ENCODE peak calls at places on chromosomes 3 and 15, in four cellular contexts. N is cardiac fibroblast, O is A549, A is cardiac muscle cell. F is an unnamed sample.

GRCh38 chr3:72143322-72143721 is 358.4 kb upstream of the PROK2 start:
- DNase-seq in N (peak), O (no peak), A (no peak), F (peak)

GRCh38 chr3:58798312-58798711 is 131.7 kb upstream of the FAM3D start:
- DNase-seq in A (no peak), O (no peak), N (no peak), F (no peak)

GRCh38 chr3:170585008-170585936 is 603 bp downstream of the SLC7A14 start:
- DNase-seq in N (no peak), O (no peak), A (peak), F (no peak)

GRCh38 chr15:77118787-77119410 is 48.0 kb upstream of the TSPAN3 start:
- DNase-seq in O (peak), A (peak), N (peak), F (peak)

GRCh38 chr3:37198996-37199395 is 24.6 kb upstream of the LRRFIP2 start:
- DNase-seq in O (no peak), A (no peak), N (peak), F (peak)

GRCh38 chr3:196793224-196793623 is 53.6 kb downstream of the PAK2 start:
- DNase-seq in O (peak), N (peak), A (no peak), F (peak)

GRCh38 chr15:25058080-25058785 is 103.4 kb downstream of the SNRPN start:
- DNase-seq in N (no peak), A (no peak), O (no peak), F (no peak)

GRCh38 chr3:195040773-195041520 is 230.0 kb downstream of the XXYLT1 start:
- DNase-seq in O (no peak), A (no peak), N (no peak), F (no peak)

GRCh38 chr3:189941125-189941524 is 179.6 kb downstream of the P3H2 start:
- DNase-seq in O (no peak), N (no peak), A (no peak), F (no peak)

GRCh38 chr3:109131276-109131675 is 5.2 kb upstream of the C3orf85 start:
- DNase-seq in A (no peak), N (no peak), O (no peak), F (no peak)

GRCh38 chr15:84874991-84875390 is 9.5 kb upstream of the SLC28A1 start:
- DNase-seq in A (no peak), O (no peak), N (no peak), F (no peak)

GRCh38 chr15:75712668-75713337 is at the start of gene CSPG4:
- DNase-seq in O (no peak), A (peak), N (peak), F (peak)

GRCh38 chr15:62648954-62649353 is 393.6 kb upstream of the TPM1 start:
- DNase-seq in A (peak), O (peak), N (peak), F (no peak)

GRCh38 chr3:71131385-71131871 is 452.1 kb downstream of the FOXP1 start:
- DNase-seq in N (peak), O (no peak), A (no peak), F (peak)

GRCh38 chr15:65460948-65461347 is 38.2 kb upstream of the IGDCC4 start:
- DNase-seq in O (no peak), A (no peak), N (peak), F (no peak)

GRCh38 chr3:109687626-109688025 is 350.3 kb upstream of the DPPA4 start:
- DNase-seq in O (no peak), N (no peak), A (no peak), F (peak)

GRCh38 chr15:38819343-38819858 is 254.8 kb upstream of the RASGRP1 start:
- DNase-seq in O (no peak), N (no peak), A (no peak), F (peak)

GRCh38 chr3:76735153-76735552 is 304.7 kb upstream of the ROBO2 start:
- DNase-seq in N (no peak), O (no peak), A (no peak), F (no peak)

GRCh38 chr3:107328074-107328473 is 49.2 kb upstream of the CCDC54 start:
- DNase-seq in N (no peak), A (no peak), O (no peak), F (no peak)

GRCh38 chr3:197216169-197216860 is 82.1 kb downstream of the DLG1 start:
- DNase-seq in A (no peak), N (peak), O (peak), F (peak)

GRCh38 chr3:125326957-125327356 is 48.2 kb downstream of the ZNF148 start:
- DNase-seq in A (no peak), O (no peak), N (no peak), F (no peak)

GRCh38 chr3:127252446-127252845 is 35.4 kb downstream of the PRR20G start:
- DNase-seq in N (no peak), A (no peak), O (no peak), F (no peak)

DNA sequence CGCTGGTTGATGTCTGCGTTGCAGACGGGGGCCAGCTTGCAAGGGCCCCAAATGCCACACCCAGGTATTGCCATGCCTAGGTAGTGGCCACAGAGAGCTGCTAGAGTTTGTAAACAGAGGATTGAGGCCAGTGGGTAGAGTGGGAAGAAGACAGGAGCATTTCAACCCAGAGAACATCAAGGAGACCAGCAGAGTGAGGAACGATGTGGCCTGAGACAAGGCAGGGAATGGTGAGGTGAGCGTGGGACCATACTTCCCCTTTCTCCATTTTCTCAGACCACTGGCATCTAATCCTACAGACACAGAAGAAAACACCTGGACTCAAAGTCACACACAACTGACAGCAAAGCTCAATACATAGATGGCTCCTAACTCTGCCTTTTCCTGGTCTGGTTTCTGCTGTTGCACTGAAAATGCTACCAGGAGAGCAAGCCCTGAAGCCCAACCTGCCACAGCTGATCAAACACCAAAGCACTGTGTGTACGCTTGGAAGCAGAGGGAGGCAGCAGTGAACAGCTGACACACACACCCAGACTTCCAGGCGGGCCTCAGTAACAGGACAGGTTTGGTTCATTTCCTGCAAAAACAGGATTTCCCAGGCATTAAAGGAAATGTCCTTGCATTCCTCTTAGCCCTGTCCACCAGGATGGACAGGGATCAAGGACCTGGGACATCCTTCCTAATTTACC is 1.6 kb downstream of the FAM174B start:
- DNase-seq in N (no peak), A (peak), O (peak), F (peak)
- TF ChIP-seq CTCF in N (no peak), A (no peak), O (no peak), F (no peak)

GRCh38 chr15:29087521-29088285 is 181.9 kb downstream of the NSMCE3 start:
- DNase-seq in O (no peak), A (no peak), N (no peak), F (no peak)

GRCh38 chr15:29088666-29089065 is 181.0 kb downstream of the NSMCE3 start:
- DNase-seq in O (no peak), N (no peak), A (no peak), F (no peak)

GRCh38 chr15:29090617-29091466 is 178.8 kb downstream of the NSMCE3 start:
- DNase-seq in O (peak), A (peak), N (peak), F (no peak)

GRCh38 chr15:29091666-29092065 is 178.0 kb downstream of the NSMCE3 start:
- DNase-seq in A (no peak), O (no peak), N (no peak), F (no peak)

GRCh38 chr15:29089731-29090616 is 179.6 kb downstream of the NSMCE3 start:
- DNase-seq in A (no peak), N (peak), O (no peak), F (peak)
- H3K4me3 ChIP-seq in A (no peak), N (no peak), O (no peak), F (no peak)

GRCh38 chr15:81357178-81357686 is 16.8 kb downstream of the TMC3 start:
- DNase-seq in O (peak), A (no peak), N (no peak), F (no peak)
- TF ChIP-seq CTCF in O (no peak), A (no peak), N (no peak), F (peak)

GRCh38 chr3:13073976-13074375 is 747 bp upstream of the IQSEC1 start:
- DNase-seq in N (no peak), O (no peak), A (no peak), F (no peak)
- H3K4me3 ChIP-seq in N (no peak), O (no peak), A (no peak), F (no peak)

GRCh38 chr3:179668429-179668828 is 15.6 kb downstream of the USP13 start:
- DNase-seq in A (no peak), N (no peak), O (no peak), F (no peak)

GRCh38 chr3:179671309-179671708 is 18.5 kb downstream of the USP13 start:
- DNase-seq in N (no peak), O (no peak), A (no peak), F (no peak)

GRCh38 chr3:179672918-179673317 is 20.1 kb downstream of the USP13 start:
- DNase-seq in N (no peak), A (no peak), O (no peak), F (no peak)

GRCh38 chr3:179671709-179672337 is 19.0 kb downstream of the USP13 start:
- DNase-seq in N (peak), O (no peak), A (no peak), F (peak)

DNA sequence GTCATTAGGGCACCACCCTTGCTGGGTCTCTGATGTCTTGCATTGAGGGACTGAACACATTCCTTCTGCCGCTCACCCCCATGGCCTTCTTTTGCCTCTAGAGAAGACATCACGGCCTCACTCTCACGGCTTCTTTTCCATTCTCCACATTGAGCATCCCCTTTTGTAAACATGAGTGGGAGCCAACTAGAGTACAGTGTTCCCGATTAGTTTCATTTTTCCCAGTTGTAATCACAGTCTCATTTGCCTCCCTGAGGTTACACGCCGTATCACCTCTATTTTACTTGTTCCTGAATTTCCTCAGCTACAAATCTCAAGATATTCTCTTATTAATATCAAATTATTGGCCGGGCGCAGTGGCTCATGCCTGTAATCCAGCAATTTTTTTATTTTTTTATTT is 17.5 kb downstream of the USP13 start:
- DNase-seq in O (no peak), A (no peak), N (no peak), F (no peak)
- TF ChIP-seq CTCF in O (no peak), A (no peak), N (no peak), F (no peak)